ENCODE peak calls at places on chromosome 1, in eight cellular contexts. One of them, this sample, is unnamed.

GRCh38 chr1:233844275-233844674 is 60.2 kb upstream of the SLC35F3 start:
- DNase-seq in astrocyte of the cerebellum: no peak
- DNase-seq in stimulated activated CD4-positive, alpha-beta T cell treated with anti-CD3 and anti-CD28 coated beads, Interleukin-4, amount 100 ng/mL, for 4 hours: no peak
- DNase-seq in NCI-H1105 treated with DMSO at 0.1 percent for 48 hours: no peak
- DNase-seq in HT1080: no peak
- DNase-seq in IMR-90: no peak
- DNase-seq in aorta: no peak
- DNase-seq in HEK293T: no peak
- DNase-seq in this sample: no peak

GRCh38 chr1:118143828-118144227 is 41.2 kb downstream of the SPAG17 start:
- DNase-seq in astrocyte of the cerebellum: no peak
- DNase-seq in stimulated activated CD4-positive, alpha-beta T cell treated with anti-CD3 and anti-CD28 coated beads, Interleukin-4, amount 100 ng/mL, for 4 hours: no peak
- DNase-seq in NCI-H1105 treated with DMSO at 0.1 percent for 48 hours: no peak
- DNase-seq in HT1080: no peak
- DNase-seq in IMR-90: no peak
- DNase-seq in aorta: no peak
- DNase-seq in HEK293T: no peak
- DNase-seq in this sample: no peak

GRCh38 chr1:114250683-114251572 is 97.3 kb upstream of the SYT6 start:
- DNase-seq in astrocyte of the cerebellum: no peak
- DNase-seq in stimulated activated CD4-positive, alpha-beta T cell treated with anti-CD3 and anti-CD28 coated beads, Interleukin-4, amount 100 ng/mL, for 4 hours: no peak
- DNase-seq in NCI-H1105 treated with DMSO at 0.1 percent for 48 hours: no peak
- DNase-seq in HT1080: no peak
- DNase-seq in IMR-90: no peak
- DNase-seq in aorta: no peak
- DNase-seq in HEK293T: no peak
- DNase-seq in this sample: no peak

GRCh38 chr1:184061396-184062003 is 10.0 kb downstream of the TSEN15 start:
- DNase-seq in astrocyte of the cerebellum: peak
- DNase-seq in stimulated activated CD4-positive, alpha-beta T cell treated with anti-CD3 and anti-CD28 coated beads, Interleukin-4, amount 100 ng/mL, for 4 hours: no peak
- DNase-seq in NCI-H1105 treated with DMSO at 0.1 percent for 48 hours: no peak
- DNase-seq in HT1080: no peak
- DNase-seq in IMR-90: peak
- DNase-seq in aorta: no peak
- DNase-seq in HEK293T: peak
- DNase-seq in this sample: no peak

GRCh38 chr1:197915797-197916686 is 1.1 kb upstream of the LHX9 start:
- DNase-seq in astrocyte of the cerebellum: no peak
- DNase-seq in stimulated activated CD4-positive, alpha-beta T cell treated with anti-CD3 and anti-CD28 coated beads, Interleukin-4, amount 100 ng/mL, for 4 hours: no peak
- DNase-seq in NCI-H1105 treated with DMSO at 0.1 percent for 48 hours: peak
- DNase-seq in HT1080: peak
- DNase-seq in IMR-90: peak
- DNase-seq in aorta: peak
- DNase-seq in HEK293T: peak
- DNase-seq in this sample: no peak

GRCh38 chr1:152410599-152410998 is 3.5 kb downstream of the CRNN start:
- DNase-seq in astrocyte of the cerebellum: peak
- DNase-seq in stimulated activated CD4-positive, alpha-beta T cell treated with anti-CD3 and anti-CD28 coated beads, Interleukin-4, amount 100 ng/mL, for 4 hours: no peak
- DNase-seq in NCI-H1105 treated with DMSO at 0.1 percent for 48 hours: no peak
- DNase-seq in HT1080: no peak
- DNase-seq in IMR-90: peak
- DNase-seq in aorta: no peak
- DNase-seq in HEK293T: no peak
- DNase-seq in this sample: no peak

GRCh38 chr1:101697057-101697456 is 299.7 kb downstream of the OLFM3 start:
- DNase-seq in astrocyte of the cerebellum: no peak
- DNase-seq in stimulated activated CD4-positive, alpha-beta T cell treated with anti-CD3 and anti-CD28 coated beads, Interleukin-4, amount 100 ng/mL, for 4 hours: no peak
- DNase-seq in NCI-H1105 treated with DMSO at 0.1 percent for 48 hours: no peak
- DNase-seq in HT1080: peak
- DNase-seq in IMR-90: no peak
- DNase-seq in aorta: no peak
- DNase-seq in HEK293T: no peak
- DNase-seq in this sample: no peak

GRCh38 chr1:16053781-16054502 is 10.4 kb downstream of the CLCNKB start:
- DNase-seq in astrocyte of the cerebellum: no peak
- DNase-seq in stimulated activated CD4-positive, alpha-beta T cell treated with anti-CD3 and anti-CD28 coated beads, Interleukin-4, amount 100 ng/mL, for 4 hours: no peak
- DNase-seq in NCI-H1105 treated with DMSO at 0.1 percent for 48 hours: no peak
- DNase-seq in HT1080: no peak
- DNase-seq in IMR-90: no peak
- DNase-seq in aorta: no peak
- DNase-seq in HEK293T: no peak
- DNase-seq in this sample: no peak

GRCh38 chr1:153509036-153509435 is 26.8 kb downstream of the S100A6 start:
- DNase-seq in astrocyte of the cerebellum: no peak
- DNase-seq in stimulated activated CD4-positive, alpha-beta T cell treated with anti-CD3 and anti-CD28 coated beads, Interleukin-4, amount 100 ng/mL, for 4 hours: no peak
- DNase-seq in NCI-H1105 treated with DMSO at 0.1 percent for 48 hours: no peak
- DNase-seq in HT1080: no peak
- DNase-seq in IMR-90: no peak
- DNase-seq in aorta: no peak
- DNase-seq in HEK293T: no peak
- DNase-seq in this sample: no peak